ENCODE peak calls at places on chromosomes 6 and 20, in eight cellular contexts. H is brain microvascular endothelial cell, R is thyroid gland, J is Peyer's patch, D is WERI-Rb-1, B is uterus, W is RWPE2, X is IMR-90. F is an unnamed sample.
A peak's percentile ranks its signal among the peaks of the same experiment; 100 is the strongest.

GRCh38 chr6:128438311-128438916 is 82.0 kb downstream of the PTPRK start:
- DNase-seq in W (no peak), D (no peak), R (peak; percentile 10), H (no peak), J (no peak), B (no peak), X (no peak), F (no peak)

GRCh38 chr6:2081155-2082138 is 164.0 kb downstream of the GMDS start:
- DNase-seq in D (no peak), X (no peak), R (no peak), W (no peak), J (no peak), H (no peak), B (no peak), F (no peak)

GRCh38 chr6:44339301-44339700 is 3.1 kb upstream of the SPATS1 start:
- DNase-seq in H (no peak), R (no peak), X (no peak), W (no peak), B (no peak), J (no peak), D (no peak), F (no peak)

GRCh38 chr6:44172759-44173500 is 14.3 kb downstream of the CAPN11 start:
- DNase-seq in W (no peak), J (peak; percentile 81), X (peak; percentile 65), B (peak; percentile 85), R (peak; percentile 95), H (peak; percentile 72), D (peak; percentile 96), F (peak; percentile 87)

GRCh38 chr6:17442196-17442595 is 48.8 kb downstream of the CAP2 start:
- DNase-seq in H (no peak), D (no peak), X (no peak), R (no peak), J (no peak), B (no peak), W (no peak), F (no peak)

GRCh38 chr6:154995241-154996162 is at the start of gene TIAM2:
- DNase-seq in H (no peak), J (no peak), W (no peak), D (peak; percentile 63), R (peak; percentile 19), X (no peak), B (no peak), F (no peak)

GRCh38 chr6:22221211-22221610 is 75.6 kb downstream of the PRL start:
- DNase-seq in H (no peak), D (no peak), X (peak; percentile 26), J (no peak), R (no peak), W (no peak), B (no peak), F (no peak)

GRCh38 chr6:122712093-122712863 is 67.2 kb upstream of the FABP7 start:
- DNase-seq in W (no peak), J (no peak), X (peak; percentile 62), B (no peak), H (peak; percentile 14), R (no peak), D (no peak), F (no peak)

GRCh38 chr20:48538058-48538825 is 289.6 kb downstream of the PREX1 start:
- DNase-seq in D (no peak), H (peak; percentile 83), J (no peak), X (peak; percentile 52), B (no peak), W (peak; percentile 100), R (peak; percentile 96), F (peak; percentile 44)

GRCh38 chr20:64062276-64062595 is 762 bp upstream of the TCEA2 start:
- DNase-seq in B (no peak), X (no peak), W (no peak), H (no peak), D (no peak), J (no peak), R (no peak), F (no peak)

GRCh38 chr6:137680678-137681346 is 186.2 kb upstream of the TNFAIP3 start:
- DNase-seq in D (no peak), W (no peak), H (peak; percentile 53), X (peak; percentile 33), R (no peak), B (no peak), J (no peak), F (no peak)

GRCh38 chr20:53243152-53243551 is 271.0 kb downstream of the TSHZ2 start:
- DNase-seq in B (no peak), R (no peak), X (no peak), D (no peak), H (no peak), J (no peak), W (no peak), F (no peak)

GRCh38 chr6:33414592-33415271 is 3.2 kb downstream of the CUTA start:
- DNase-seq in X (no peak), W (no peak), J (no peak), B (no peak), D (peak; percentile 75), H (no peak), R (no peak), F (no peak)

GRCh38 chr20:588932-589672 is 21.0 kb downstream of the TCF15 start:
- DNase-seq in R (no peak), H (no peak), W (no peak), J (no peak), B (no peak), D (no peak), X (no peak), F (no peak)
- TF ChIP-seq CTCF in R (no peak), H (no peak), W (no peak), J (no peak), B (no peak), D (no peak), X (no peak), F (no peak)

GRCh38 chr6:56440551-56440981 is 193.2 kb upstream of the COL21A1 start:
- DNase-seq in R (no peak), X (no peak), J (no peak), W (no peak), B (no peak), H (no peak), D (no peak), F (no peak)

GRCh38 chr6:56450376-56450775 is 192.3 kb downstream of the DST start:
- DNase-seq in X (no peak), R (no peak), H (no peak), D (no peak), J (no peak), W (no peak), B (no peak), F (no peak)

GRCh38 chr6:56448056-56448455 is 194.6 kb downstream of the DST start:
- DNase-seq in X (no peak), D (no peak), W (no peak), H (no peak), B (no peak), R (no peak), J (no peak), F (no peak)

GRCh38 chr6:56445818-56446217 is 196.9 kb downstream of the DST start:
- DNase-seq in X (no peak), D (no peak), B (no peak), H (no peak), J (no peak), R (no peak), W (no peak), F (no peak)

GRCh38 chr6:56444855-56445254 is 197.5 kb upstream of the COL21A1 start:
- DNase-seq in B (no peak), W (no peak), H (no peak), D (no peak), X (no peak), J (no peak), R (no peak), F (no peak)
- H3K27ac ChIP-seq in B (peak overlapping the region; percentile 77), W (no peak overlapping the region), H (no peak overlapping the region), D (no peak overlapping the region), X (no peak overlapping the region), J (peak overlapping the region; percentile 47), R (no peak overlapping the region), F (no peak overlapping the region)

GRCh38 chr6:71414486-71414885 is 125.9 kb downstream of the OGFRL1 start:
- DNase-seq in J (no peak), H (no peak), B (no peak), W (no peak), R (no peak), X (no peak), D (no peak), F (no peak)
- H3K4me3 ChIP-seq in J (no peak overlapping the region), H (no peak overlapping the region), B (no peak overlapping the region), W (no peak overlapping the region), R (no peak overlapping the region), X (no peak overlapping the region), D (no peak overlapping the region), F (no peak overlapping the region)

GRCh38 chr20:6184086-6184485 is 61.3 kb upstream of the FERMT1 start:
- DNase-seq in J (no peak), X (no peak), W (no peak), B (no peak), H (no peak), D (no peak), R (no peak), F (no peak)

GRCh38 chr20:6178537-6178936 is 55.7 kb upstream of the FERMT1 start:
- DNase-seq in W (no peak), D (no peak), R (no peak), H (peak; percentile 52), X (peak; percentile 51), J (no peak), B (no peak), F (no peak)

GRCh38 chr20:6185268-6185667 is 62.4 kb upstream of the FERMT1 start:
- DNase-seq in X (no peak), D (no peak), H (no peak), J (no peak), W (no peak), B (no peak), R (no peak), F (no peak)

GRCh38 chr20:6180531-6180930 is 57.7 kb upstream of the FERMT1 start:
- DNase-seq in H (no peak), D (no peak), X (no peak), B (no peak), J (no peak), W (no peak), R (no peak), F (no peak)
- TF ChIP-seq CTCF in H (no peak), D (no peak), X (no peak), B (no peak), J (no peak), W (no peak), R (no peak), F (no peak)

GRCh38 chr6:169849396-169849795 is 98.0 kb downstream of the ERMARD start:
- DNase-seq in R (no peak), B (no peak), D (no peak), X (no peak), W (no peak), H (no peak), J (no peak), F (no peak)

GRCh38 chr6:169848946-169849345 is 97.5 kb downstream of the ERMARD start:
- DNase-seq in H (no peak), J (no peak), D (no peak), B (no peak), R (no peak), X (no peak), W (no peak), F (no peak)

GRCh38 chr6:169851641-169852503 is 100.5 kb downstream of the ERMARD start:
- DNase-seq in W (peak; percentile 49), R (no peak), J (no peak), B (peak; percentile 37), X (no peak), H (peak; percentile 56), D (peak; percentile 84), F (no peak)

GRCh38 chr6:169850154-169850553 is 98.7 kb downstream of the ERMARD start:
- DNase-seq in J (no peak), R (no peak), W (no peak), D (no peak), H (no peak), X (no peak), B (no peak), F (no peak)

GRCh38 chr6:169850746-169851145 is 99.3 kb downstream of the ERMARD start:
- DNase-seq in D (no peak), B (no peak), R (no peak), H (no peak), J (no peak), X (no peak), W (no peak), F (no peak)
- H3K27ac ChIP-seq in D (no peak overlapping the region), B (no peak overlapping the region), R (no peak overlapping the region), H (no peak overlapping the region), J (no peak overlapping the region), X (no peak overlapping the region), W (no peak overlapping the region), F (no peak overlapping the region)

F was measured in lung.